ENCODE peak calls at places on chromosomes 11 and 22, in nine cellular contexts. P is heart right ventricle; R is CD8-positive, alpha-beta T cell; Q is uterus; X is WERI-Rb-1; D is IMR-90; K is naive thymus-derived CD4-positive, alpha-beta T cell; Z is right lobe of liver; G is body of pancreas. W is an unnamed sample.
A peak's percentile ranks its signal among the peaks of the same experiment; 100 is the strongest.

GRCh38 chr11:118608268-118609214 is 1.1 kb downstream of the PHLDB1 start:
- DNase-seq in X (peak; percentile 24), G (peak; percentile 57), Z (peak; percentile 67), Q (peak; percentile 89), K (peak; percentile 90), R (peak; percentile 96), D (peak; percentile 85), P (peak; percentile 81), W (no peak)

GRCh38 chr22:45064313-45065268 is 54.8 kb upstream of the PHF21B start:
- DNase-seq in Z (no peak), D (peak; percentile 87), X (no peak), R (peak; percentile 56), G (no peak), P (no peak), Q (no peak), K (no peak), W (no peak)

GRCh38 chr22:29314074-29314473 is 1.4 kb downstream of the RASL10A start:
- DNase-seq in K (no peak), Z (no peak), X (peak; percentile 64), P (no peak), R (no peak), D (no peak), Q (no peak), G (no peak), W (no peak)

GRCh38 chr11:116192509-116193206 is 580.1 kb downstream of the BUD13 start:
- DNase-seq in Q (no peak), G (no peak), Z (no peak), P (no peak), R (no peak), X (peak; percentile 48), K (no peak), D (no peak), W (no peak)

GRCh38 chr11:117796456-117797428 is at the start of gene DSCAML1:
- DNase-seq in Z (no peak), P (peak; percentile 43), G (no peak), R (peak; percentile 30), K (peak; percentile 34), X (peak; percentile 55), D (no peak), Q (no peak), W (no peak)

GRCh38 chr22:23754220-23754919 is at the start of gene VPREB3:
- DNase-seq in D (no peak), P (no peak), Q (no peak), R (no peak), X (no peak), G (no peak), K (no peak), Z (no peak), W (no peak)

GRCh38 chr11:116262370-116262769 is 510.4 kb downstream of the BUD13 start:
- DNase-seq in X (peak; percentile 61), Q (no peak), G (no peak), D (no peak), K (no peak), Z (no peak), R (no peak), P (no peak), W (no peak)

GRCh38 chr11:27028653-27029052 is 12.0 kb upstream of the BBOX1 start:
- DNase-seq in K (no peak), X (no peak), R (no peak), Z (no peak), P (no peak), D (no peak), Q (no peak), G (no peak), W (no peak)

GRCh38 chr11:57515332-57516060 is at the start of gene SLC43A1:
- DNase-seq in P (peak; percentile 70), Z (peak; percentile 86), R (no peak), Q (peak; percentile 65), D (peak; percentile 59), X (no peak), G (peak; percentile 80), K (no peak), W (no peak)

GRCh38 chr11:129155745-129156144 is 36.4 kb downstream of the ARHGAP32 start:
- DNase-seq in D (no peak), Z (no peak), Q (no peak), G (no peak), P (no peak), R (no peak), X (no peak), K (no peak), W (no peak)

GRCh38 chr22:47918276-47918928 is 1156.0 kb downstream of the TBC1D22A start:
- DNase-seq in P (no peak), G (no peak), Z (no peak), Q (no peak), K (peak; percentile 10), D (no peak), X (peak; percentile 83), R (no peak), W (no peak)

GRCh38 chr11:72190581-72191205 is 1.2 kb upstream of the FOLR1 start:
- DNase-seq in G (no peak), P (no peak), Q (no peak), K (no peak), Z (no peak), X (no peak), R (no peak), D (no peak), W (no peak)

GRCh38 chr22:47374273-47374771 is 611.9 kb downstream of the TBC1D22A start:
- DNase-seq in K (no peak), G (no peak), D (no peak), Z (peak; percentile 26), X (peak; percentile 3), R (no peak), P (no peak), Q (peak; percentile 5), W (peak; percentile 41)

GRCh38 chr22:40190501-40190900 is 12.8 kb downstream of the TNRC6B start:
- DNase-seq in P (peak; percentile 36), R (no peak), X (no peak), Z (no peak), Q (no peak), D (no peak), G (peak; percentile 38), K (no peak), W (no peak)

GRCh38 chr11:27722945-27723344 is 22.7 kb upstream of the BDNF start:
- DNase-seq in P (no peak), G (no peak), D (no peak), Q (no peak), R (no peak), X (peak; percentile 9), Z (no peak), K (no peak), W (no peak)

GRCh38 chr11:36458129-36458918 is 51.7 kb downstream of the TRAF6 start:
- DNase-seq in P (no peak), Q (no peak), R (no peak), K (no peak), Z (no peak), G (no peak), X (no peak), D (no peak), W (no peak)

GRCh38 chr11:130405428-130405827 is 23.0 kb downstream of the ADAMTS8 start:
- DNase-seq in Z (no peak), Q (no peak), D (no peak), R (no peak), G (no peak), P (no peak), K (no peak), X (no peak), W (no peak)

DNA sequence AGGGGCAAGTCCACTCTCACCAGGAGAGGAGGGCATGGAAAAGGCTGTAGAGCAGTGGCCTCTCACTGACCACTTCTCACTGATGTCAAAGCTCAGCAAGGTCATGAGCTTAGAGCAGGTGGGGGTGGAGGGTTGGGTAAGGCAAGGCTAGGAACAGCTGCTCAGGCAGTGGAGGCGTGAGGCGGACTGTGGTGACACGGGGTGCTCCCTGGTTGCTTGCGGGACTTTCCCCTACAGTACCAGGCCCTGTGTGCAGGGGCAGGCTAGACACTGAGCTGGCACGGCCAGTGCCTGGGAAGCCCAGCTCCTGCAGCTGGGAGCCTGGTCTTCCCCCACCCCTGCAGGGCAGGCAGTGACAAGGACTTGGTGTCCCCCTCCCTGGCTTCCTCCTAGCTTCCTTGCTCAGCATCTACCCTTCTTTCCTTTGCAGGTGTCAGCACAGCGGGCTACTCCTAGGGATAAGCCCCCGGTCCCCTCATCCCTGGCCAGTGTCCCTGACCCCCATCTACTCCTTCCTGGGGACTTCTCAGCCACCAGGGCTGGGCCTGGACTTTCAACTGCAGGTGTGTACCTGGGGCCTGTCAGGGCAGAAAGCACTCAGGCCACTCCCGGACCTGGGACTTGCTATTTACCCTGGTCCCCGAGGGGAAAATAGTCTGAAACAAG is 45.6 kb downstream of the PISD start:
- DNase-seq in X (peak; percentile 45), Z (no peak), D (no peak), R (no peak), G (no peak), Q (no peak), P (no peak), K (no peak), W (no peak)
- H3K4me3 ChIP-seq in X (no peak overlapping the region), Z (no peak overlapping the region), D (no peak overlapping the region), R (no peak overlapping the region), G (no peak overlapping the region), Q (no peak overlapping the region), P (no peak overlapping the region), K (no peak overlapping the region), W (no peak overlapping the region)

DNA sequence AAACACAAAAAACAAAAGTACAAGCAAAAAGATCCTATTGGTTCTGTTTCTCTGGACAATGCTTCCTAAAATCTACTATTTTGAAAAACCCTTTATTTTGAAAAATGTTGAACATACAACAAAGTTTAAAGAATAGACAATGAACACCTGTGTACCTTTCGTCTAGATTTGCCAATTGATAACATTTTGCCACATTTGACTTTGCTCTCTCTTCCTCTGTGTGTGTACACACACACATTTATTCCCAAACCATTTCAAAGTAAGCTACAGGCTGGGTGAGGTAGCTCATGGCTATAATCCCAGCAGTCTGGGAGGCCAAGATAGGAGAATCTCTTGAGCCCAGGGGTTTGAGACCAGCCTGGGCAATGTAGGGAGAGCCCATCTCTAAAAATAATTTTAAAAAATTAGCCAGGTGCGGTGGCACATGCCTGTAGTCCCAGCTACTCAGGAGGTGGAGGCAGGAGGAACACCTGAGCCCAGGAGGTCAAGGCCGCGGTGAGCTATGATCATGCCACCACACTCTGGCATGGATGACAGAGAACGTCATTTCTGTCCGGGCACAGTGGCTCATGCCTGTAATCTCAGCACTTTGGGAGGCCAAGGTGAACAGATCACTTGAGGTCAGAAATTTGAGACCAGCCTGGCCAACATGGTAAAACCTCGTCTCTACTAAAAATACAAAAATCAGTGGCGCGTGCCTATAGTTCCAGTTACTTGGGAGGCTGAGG is 5.3 kb upstream of the PSMC3 start:
- DNase-seq in X (no peak), G (no peak), D (no peak), P (no peak), Q (no peak), K (no peak), R (no peak), Z (peak; percentile 85), W (no peak)
- H3K27me3 ChIP-seq in X (no peaks in the 10 kb centered on the region), G (no peaks in the 10 kb centered on the region), D (no peaks in the 10 kb centered on the region), P (no peaks in the 10 kb centered on the region), Q (no peaks in the 10 kb centered on the region), K (no peaks in the 10 kb centered on the region), R (no peaks in the 10 kb centered on the region), Z (no peaks in the 10 kb centered on the region), W (no peaks in the 10 kb centered on the region)

GRCh38 chr11:4095509-4096230 is 1.1 kb downstream of the RRM1 start:
- DNase-seq in Z (no peak), R (no peak), K (no peak), Q (no peak), D (peak; percentile 78), X (no peak), G (no peak), P (no peak), W (no peak)
- H3K4me3 ChIP-seq in Z (peak overlapping the region; percentile 80), R (peak overlapping the region; percentile 74), K (peak overlapping the region; percentile 83), Q (peak overlapping the region; percentile 81), D (peak overlapping the region; percentile 80), X (peak overlapping the region; percentile 95), G (peak overlapping the region; percentile 71), P (peak overlapping the region; percentile 90), W (peak overlapping the region; percentile 82)

DNA sequence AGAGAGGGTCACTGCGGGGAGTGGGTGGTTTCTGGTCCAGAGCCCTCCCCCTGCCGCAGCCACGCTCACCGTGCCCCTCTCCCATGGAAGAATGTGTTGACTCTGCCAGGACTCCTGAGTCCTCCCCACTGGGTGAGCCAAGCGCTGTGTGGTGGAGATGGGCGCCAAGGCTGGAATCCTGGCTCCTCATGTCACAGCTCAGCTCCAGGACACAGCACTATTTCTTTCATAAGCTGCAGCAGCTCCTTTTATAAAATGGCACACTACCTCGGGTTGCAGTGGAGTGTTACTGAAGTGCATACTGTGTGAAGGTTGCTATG is 83.9 kb downstream of the FEZ1 start:
- DNase-seq in Q (no peak), Z (no peak), R (no peak), G (no peak), P (no peak), K (no peak), D (no peak), X (no peak), W (no peak)
- H3K27me3 ChIP-seq in Q (no peaks in the 10 kb centered on the region), Z (no peaks in the 10 kb centered on the region), R (no peaks in the 10 kb centered on the region), G (no peaks in the 10 kb centered on the region), P (no peaks in the 10 kb centered on the region), K (no peaks in the 10 kb centered on the region), D (peaks cover 16% of the 10 kb centered on the region), X (no peaks in the 10 kb centered on the region), W (no peaks in the 10 kb centered on the region)